ENCODE peak calls at places on chromosomes 2 and 18, in seven cellular contexts. One of them, this sample, is unnamed.

GRCh38 chr2:3535794-3536681 is 16.7 kb upstream of the ADI1 start:
- DNase-seq in H9: no peak
- DNase-seq in dorsolateral prefrontal cortex: no peak
- DNase-seq in stomach: peak
- DNase-seq in colonic mucosa: peak
- DNase-seq in fibroblast of lung: peak
- DNase-seq in AG09319: peak
- DNase-seq in this sample: peak

GRCh38 chr2:127415593-127416485 is 2.4 kb upstream of the PROC start:
- DNase-seq in AG09319: no peak
- DNase-seq in colonic mucosa: peak
- DNase-seq in dorsolateral prefrontal cortex: peak
- DNase-seq in stomach: peak
- DNase-seq in fibroblast of lung: no peak
- DNase-seq in H9: peak
- DNase-seq in this sample: no peak

GRCh38 chr2:72027426-72028161 is 120.1 kb downstream of the CYP26B1 start:
- DNase-seq in H9: peak
- DNase-seq in fibroblast of lung: no peak
- DNase-seq in stomach: peak
- DNase-seq in colonic mucosa: peak
- DNase-seq in AG09319: no peak
- DNase-seq in dorsolateral prefrontal cortex: no peak
- DNase-seq in this sample: no peak

GRCh38 chr2:168758970-168759820 is 43.2 kb upstream of the NOSTRIN start:
- DNase-seq in AG09319: peak
- DNase-seq in dorsolateral prefrontal cortex: no peak
- DNase-seq in stomach: no peak
- DNase-seq in fibroblast of lung: peak
- DNase-seq in colonic mucosa: no peak
- DNase-seq in H9: no peak
- DNase-seq in this sample: peak

GRCh38 chr2:98568161-98568956 is 40.0 kb downstream of the COA5 start:
- DNase-seq in AG09319: no peak
- DNase-seq in fibroblast of lung: no peak
- DNase-seq in H9: no peak
- DNase-seq in dorsolateral prefrontal cortex: no peak
- DNase-seq in stomach: no peak
- DNase-seq in colonic mucosa: no peak
- DNase-seq in this sample: peak

GRCh38 chr2:67451086-67451832 is 54.1 kb downstream of the ETAA1 start:
- DNase-seq in AG09319: no peak
- DNase-seq in stomach: peak
- DNase-seq in colonic mucosa: no peak
- DNase-seq in dorsolateral prefrontal cortex: no peak
- DNase-seq in fibroblast of lung: peak
- DNase-seq in H9: no peak
- DNase-seq in this sample: peak

GRCh38 chr2:219633276-219634065 is 6.0 kb downstream of the SLC4A3 start:
- DNase-seq in dorsolateral prefrontal cortex: no peak
- DNase-seq in AG09319: no peak
- DNase-seq in fibroblast of lung: no peak
- DNase-seq in H9: no peak
- DNase-seq in stomach: peak
- DNase-seq in colonic mucosa: no peak
- DNase-seq in this sample: no peak

GRCh38 chr2:217527586-217528202 is 475.1 kb downstream of the TNS1 start:
- DNase-seq in AG09319: no peak
- DNase-seq in fibroblast of lung: no peak
- DNase-seq in stomach: no peak
- DNase-seq in dorsolateral prefrontal cortex: no peak
- DNase-seq in H9: no peak
- DNase-seq in colonic mucosa: no peak
- DNase-seq in this sample: peak

GRCh38 chr18:49878567-49878966 is 65.2 kb upstream of the ACAA2 start:
- DNase-seq in stomach: no peak
- DNase-seq in fibroblast of lung: no peak
- DNase-seq in colonic mucosa: no peak
- DNase-seq in H9: no peak
- DNase-seq in dorsolateral prefrontal cortex: no peak
- DNase-seq in AG09319: no peak
- DNase-seq in this sample: peak

GRCh38 chr2:52210161-52210560 is 1178.2 kb upstream of the NRXN1 start:
- DNase-seq in dorsolateral prefrontal cortex: no peak
- DNase-seq in AG09319: no peak
- DNase-seq in H9: no peak
- DNase-seq in colonic mucosa: no peak
- DNase-seq in fibroblast of lung: no peak
- DNase-seq in stomach: no peak
- DNase-seq in this sample: peak

GRCh38 chr2:23523651-23524260 is 138.8 kb downstream of the KLHL29 start:
- DNase-seq in AG09319: no peak
- DNase-seq in dorsolateral prefrontal cortex: no peak
- DNase-seq in colonic mucosa: no peak
- DNase-seq in H9: no peak
- DNase-seq in stomach: no peak
- DNase-seq in fibroblast of lung: peak
- DNase-seq in this sample: peak

DNA sequence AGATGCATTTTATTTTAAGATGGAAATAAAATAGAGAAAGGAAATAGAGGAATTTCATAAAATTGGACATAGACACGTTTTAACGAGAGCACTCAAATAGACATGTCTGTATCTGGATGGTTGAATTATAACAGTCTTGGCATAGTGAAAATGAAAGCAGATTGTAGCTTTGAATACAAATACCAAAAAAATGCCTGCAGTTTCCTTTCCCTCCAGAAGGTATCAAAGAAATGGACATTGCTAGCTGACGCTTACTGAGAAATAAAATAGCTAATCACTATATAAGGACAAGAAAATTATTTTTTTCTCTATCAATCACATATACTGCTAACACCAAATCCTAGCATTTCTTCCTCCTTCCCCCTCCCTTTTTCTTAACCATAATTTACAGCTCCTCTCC is 11.4 kb upstream of the MAPRE2 start:
- DNase-seq in stomach: no peak
- DNase-seq in H9: no peak
- DNase-seq in fibroblast of lung: peak
- DNase-seq in dorsolateral prefrontal cortex: no peak
- DNase-seq in AG09319: no peak
- DNase-seq in colonic mucosa: no peak
- DNase-seq in this sample: no peak
- TF ChIP-seq CTCF in stomach: no peak
- TF ChIP-seq CTCF in H9: no peak
- TF ChIP-seq CTCF in fibroblast of lung: no peak
- TF ChIP-seq CTCF in dorsolateral prefrontal cortex: no peak
- TF ChIP-seq CTCF in AG09319: no peak
- TF ChIP-seq CTCF in colonic mucosa: no peak
- TF ChIP-seq CTCF in this sample: no peak

DNA sequence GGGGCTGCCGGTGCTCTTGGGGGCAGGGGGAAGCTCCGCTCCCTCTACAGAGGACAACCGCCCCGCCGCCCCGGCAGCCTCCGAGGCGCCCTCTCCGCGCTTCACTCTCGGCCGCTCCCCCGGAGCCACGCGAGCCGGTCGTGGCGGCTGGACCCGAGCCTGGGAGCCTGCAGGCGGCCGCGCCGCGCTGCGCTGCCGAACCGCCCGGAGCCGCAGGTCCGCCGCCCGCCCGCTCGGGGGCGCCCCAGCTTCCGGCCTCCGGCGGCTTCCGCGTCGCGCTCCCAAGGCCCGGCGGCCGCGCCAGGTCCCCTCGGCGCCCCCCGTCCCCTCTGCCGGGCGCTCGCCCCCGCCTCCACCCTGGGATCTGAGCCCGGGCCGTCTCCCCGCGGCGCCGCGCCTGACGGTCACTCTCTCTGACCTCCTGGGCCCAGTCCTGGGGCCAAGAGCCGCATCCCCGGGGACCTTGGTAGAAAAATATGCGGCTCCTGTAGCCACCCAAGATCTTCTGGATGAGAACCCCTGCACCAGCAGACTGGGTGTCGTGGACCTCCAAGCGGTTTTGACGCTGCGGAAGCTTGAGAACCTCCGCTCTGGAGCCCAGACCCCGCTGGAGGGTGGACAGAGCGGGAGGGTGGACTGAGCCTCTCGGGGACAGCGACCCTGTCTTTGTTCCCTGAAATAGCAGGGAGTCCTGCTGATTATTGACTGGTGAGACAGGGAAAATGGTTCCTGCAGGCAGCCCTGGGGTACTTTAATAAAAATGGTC is 44.3 kb downstream of the SERTAD2 start:
- DNase-seq in fibroblast of lung: peak
- DNase-seq in colonic mucosa: peak
- DNase-seq in dorsolateral prefrontal cortex: no peak
- DNase-seq in H9: peak
- DNase-seq in AG09319: no peak
- DNase-seq in stomach: peak
- DNase-seq in this sample: peak
- TF ChIP-seq CTCF in fibroblast of lung: no peak
- TF ChIP-seq CTCF in colonic mucosa: no peak
- TF ChIP-seq CTCF in dorsolateral prefrontal cortex: peak
- TF ChIP-seq CTCF in H9: peak
- TF ChIP-seq CTCF in AG09319: no peak
- TF ChIP-seq CTCF in stomach: no peak
- TF ChIP-seq CTCF in this sample: peak

GRCh38 chr2:172865422-172865821 is 129.8 kb downstream of the RAPGEF4 start:
- DNase-seq in H9: peak
- DNase-seq in AG09319: no peak
- DNase-seq in colonic mucosa: no peak
- DNase-seq in stomach: no peak
- DNase-seq in fibroblast of lung: peak
- DNase-seq in dorsolateral prefrontal cortex: no peak
- DNase-seq in this sample: peak
- TF ChIP-seq CTCF in H9: peak
- TF ChIP-seq CTCF in AG09319: peak
- TF ChIP-seq CTCF in colonic mucosa: no peak
- TF ChIP-seq CTCF in stomach: no peak
- TF ChIP-seq CTCF in fibroblast of lung: peak
- TF ChIP-seq CTCF in dorsolateral prefrontal cortex: no peak
- TF ChIP-seq CTCF in this sample: peak

GRCh38 chr2:36695746-36696415 is 626 bp upstream of the VIT start:
- DNase-seq in stomach: no peak
- DNase-seq in dorsolateral prefrontal cortex: no peak
- DNase-seq in fibroblast of lung: peak
- DNase-seq in H9: no peak
- DNase-seq in colonic mucosa: no peak
- DNase-seq in AG09319: peak
- DNase-seq in this sample: peak
- TF ChIP-seq CTCF in stomach: no peak
- TF ChIP-seq CTCF in dorsolateral prefrontal cortex: no peak
- TF ChIP-seq CTCF in fibroblast of lung: peak
- TF ChIP-seq CTCF in H9: peak
- TF ChIP-seq CTCF in colonic mucosa: no peak
- TF ChIP-seq CTCF in AG09319: peak
- TF ChIP-seq CTCF in this sample: peak

GRCh38 chr2:121689356-121689755 is 40.1 kb upstream of the CLASP1 start:
- DNase-seq in dorsolateral prefrontal cortex: no peak
- DNase-seq in AG09319: peak
- DNase-seq in fibroblast of lung: peak
- DNase-seq in H9: no peak
- DNase-seq in colonic mucosa: no peak
- DNase-seq in stomach: peak
- DNase-seq in this sample: peak
- TF ChIP-seq CTCF in dorsolateral prefrontal cortex: peak
- TF ChIP-seq CTCF in AG09319: peak
- TF ChIP-seq CTCF in fibroblast of lung: peak
- TF ChIP-seq CTCF in H9: peak
- TF ChIP-seq CTCF in colonic mucosa: no peak
- TF ChIP-seq CTCF in stomach: peak
- TF ChIP-seq CTCF in this sample: peak

DNA sequence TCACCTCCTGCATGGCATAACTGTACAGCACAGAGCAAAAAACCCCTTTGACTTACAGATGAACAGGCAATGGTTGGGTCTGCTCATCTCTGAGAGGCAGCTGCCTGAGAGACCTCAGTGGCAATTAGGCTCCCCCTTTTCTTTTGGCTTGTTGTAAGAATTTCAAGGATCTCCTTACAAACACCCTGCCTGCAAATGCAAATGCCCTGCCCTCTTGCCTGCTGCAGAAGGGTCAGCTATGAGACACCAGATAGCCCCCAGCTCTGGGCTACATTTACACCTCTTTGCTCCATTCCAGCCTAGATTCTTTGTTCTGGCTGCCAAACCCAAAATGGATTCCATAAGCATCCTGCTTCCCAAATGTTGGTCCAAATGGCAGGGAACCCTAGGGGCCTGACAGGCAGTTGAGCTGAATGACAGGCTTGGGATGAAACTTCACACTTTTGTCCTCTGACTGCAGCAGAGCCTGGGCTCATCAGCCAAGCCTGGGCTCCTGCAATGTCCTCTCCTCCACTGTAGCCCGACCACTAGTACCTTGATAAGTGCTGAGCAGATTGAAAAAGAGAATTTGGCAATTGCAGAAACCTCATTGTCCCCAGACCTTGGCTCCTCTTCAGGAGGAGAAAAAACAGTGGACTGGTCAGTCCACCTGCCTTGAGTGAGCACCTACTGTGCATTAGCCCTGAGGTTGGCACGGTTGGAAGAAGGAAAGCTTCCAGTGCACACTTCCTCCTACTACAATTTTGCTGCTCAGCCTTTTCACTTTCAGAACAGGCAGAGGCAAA is 678.3 kb downstream of the BCL11A start:
- DNase-seq in colonic mucosa: no peak
- DNase-seq in H9: no peak
- DNase-seq in stomach: no peak
- DNase-seq in fibroblast of lung: no peak
- DNase-seq in dorsolateral prefrontal cortex: no peak
- DNase-seq in AG09319: no peak
- DNase-seq in this sample: no peak
- TF ChIP-seq CTCF in colonic mucosa: no peak
- TF ChIP-seq CTCF in H9: no peak
- TF ChIP-seq CTCF in stomach: no peak
- TF ChIP-seq CTCF in fibroblast of lung: no peak
- TF ChIP-seq CTCF in dorsolateral prefrontal cortex: no peak
- TF ChIP-seq CTCF in AG09319: no peak
- TF ChIP-seq CTCF in this sample: no peak

DNA sequence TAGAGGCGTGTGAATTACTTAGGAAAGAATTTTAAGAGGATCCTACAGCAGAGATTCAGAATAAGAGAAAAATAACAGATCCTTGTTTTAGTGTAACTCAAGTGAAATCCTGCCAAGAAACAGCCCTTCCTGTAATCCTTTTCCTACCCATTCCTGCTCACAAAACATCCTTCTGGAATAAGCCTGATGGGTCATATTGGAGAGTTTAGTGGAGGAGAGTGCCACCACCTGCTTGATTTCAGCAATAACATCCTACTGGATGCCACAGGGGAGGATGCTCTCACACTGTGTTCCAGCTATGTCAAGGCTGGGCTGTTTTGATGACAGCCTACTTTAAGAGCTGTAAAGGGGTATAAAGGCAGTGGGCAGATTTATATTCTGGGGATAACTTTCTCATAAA is 54.8 kb upstream of the CCDC178 start:
- DNase-seq in fibroblast of lung: peak
- DNase-seq in AG09319: no peak
- DNase-seq in colonic mucosa: no peak
- DNase-seq in stomach: no peak
- DNase-seq in dorsolateral prefrontal cortex: no peak
- DNase-seq in H9: peak
- DNase-seq in this sample: peak
- TF ChIP-seq CTCF in fibroblast of lung: peak
- TF ChIP-seq CTCF in AG09319: peak
- TF ChIP-seq CTCF in colonic mucosa: peak
- TF ChIP-seq CTCF in stomach: no peak
- TF ChIP-seq CTCF in dorsolateral prefrontal cortex: peak
- TF ChIP-seq CTCF in H9: peak
- TF ChIP-seq CTCF in this sample: peak